ENCODE peak calls at places on chromosomes 13 and 19, in four cellular contexts. V is GM12878, J is K562, T is HepG2. G is an unnamed sample.

GRCh38 chr13:18959229-18959628 is 222.4 kb downstream of the TUBA3C start:
- DNase-seq in V (no peak), J (no peak), T (no peak), G (no peak)

GRCh38 chr19:2779121-2779740 is 3.8 kb downstream of the SGTA start:
- DNase-seq in V (no peak), J (no peak), T (no peak), G (no peak)

GRCh38 chr13:27128825-27129627 is 42.6 kb downstream of the USP12 start:
- DNase-seq in V (no peak), J (no peak), T (no peak), G (no peak)

GRCh38 chr19:15869873-15870272 is 28.0 kb downstream of the CYP4F2 start:
- DNase-seq in V (no peak), J (no peak), T (no peak), G (no peak)

GRCh38 chr19:35628264-35628564 is 622 bp upstream of the RBM42 start:
- DNase-seq in V (no peak), J (no peak), T (no peak), G (no peak)

GRCh38 chr13:33697936-33698335 is 120.0 kb upstream of the RFC3 start:
- DNase-seq in V (no peak), J (no peak), T (no peak), G (no peak)

GRCh38 chr19:16095071-16095571 is 16.6 kb upstream of the RAB8A start:
- DNase-seq in V (no peak), J (no peak), T (no peak), G (no peak)

GRCh38 chr13:100454876-100455275 is 133.7 kb downstream of the GGACT start:
- DNase-seq in V (no peak), J (no peak), T (no peak), G (no peak)

GRCh38 chr19:9702186-9702585 is 27.3 kb upstream of the ZNF562 start:
- DNase-seq in V (no peak), J (no peak), T (no peak), G (no peak)

GRCh38 chr13:85148009-85148408 is 651.2 kb downstream of the SLITRK6 start:
- DNase-seq in V (no peak), J (no peak), T (peak; percentile 1), G (peak; percentile 24)

GRCh38 chr13:34340534-34340933 is 522.6 kb downstream of the RFC3 start:
- DNase-seq in V (no peak), J (no peak), T (no peak), G (no peak)

GRCh38 chr13:74930402-74931165 is 551.4 kb downstream of the TBC1D4 start:
- DNase-seq in V (no peak), J (no peak), T (no peak), G (no peak)

GRCh38 chr13:32878172-32878571 is 138.1 kb upstream of the KL start:
- DNase-seq in V (no peak), J (no peak), T (no peak), G (no peak)

GRCh38 chr19:39470724-39471339 is 9.8 kb upstream of the TIMM50 start:
- DNase-seq in V (no peak), J (no peak), T (no peak), G (no peak)

GRCh38 chr13:23786607-23787006 is 102.6 kb downstream of the MIPEP start:
- DNase-seq in V (no peak), J (no peak), T (no peak), G (no peak)

GRCh38 chr13:81697826-81698225 is 1356.9 kb upstream of the SPRY2 start:
- DNase-seq in V (no peak), J (no peak), T (no peak), G (no peak)

GRCh38 chr19:56543776-56544175 is 5.0 kb downstream of the ZFP28 start:
- DNase-seq in V (no peak), J (no peak), T (no peak), G (no peak)

GRCh38 chr19:55703790-55704215 is 28.8 kb downstream of the EPN1 start:
- DNase-seq in V (no peak), J (peak; percentile 78), T (no peak), G (peak; percentile 86)

GRCh38 chr13:25802579-25802978 is 249.2 kb downstream of the SHISA2 start:
- DNase-seq in V (no peak), J (no peak), T (no peak), G (no peak)

GRCh38 chr13:35389535-35389934 is 87.0 kb downstream of the MAB21L1 start:
- DNase-seq in V (no peak), J (no peak), T (no peak), G (no peak)

GRCh38 chr19:18401580-18402112 is 4.2 kb upstream of the LRRC25 start:
- DNase-seq in V (no peak), J (peak; percentile 63), T (peak; percentile 76), G (peak; percentile 81)

GRCh38 chr13:97327521-97328221 is 105.5 kb downstream of the MBNL2 start:
- DNase-seq in V (no peak), J (peak; percentile 16), T (no peak), G (no peak)

GRCh38 chr13:28744656-28745055 is 25.9 kb upstream of the SLC46A3 start:
- DNase-seq in V (no peak), J (no peak), T (no peak), G (no peak)

GRCh38 chr13:97798836-97799235 is 154.6 kb upstream of the IPO5 start:
- DNase-seq in V (no peak), J (no peak), T (no peak), G (no peak)

GRCh38 chr19:55229789-55230182 is 1.2 kb upstream of the TMEM86B start:
- DNase-seq in V (no peak), J (no peak), T (no peak), G (no peak)

GRCh38 chr19:7907544-7907943 is 3.9 kb downstream of the MAP2K7 start:
- DNase-seq in V (no peak), J (no peak), T (no peak), G (no peak)

GRCh38 chr19:16367269-16367683 is 42.6 kb downstream of the KLF2 start:
- DNase-seq in V (peak; percentile 90), J (no peak), T (no peak), G (no peak)

GRCh38 chr19:39858541-39858940 is 12.4 kb upstream of the FBL start:
- DNase-seq in V (no peak), J (peak; percentile 71), T (peak; percentile 35), G (peak; percentile 85)

GRCh38 chr13:32659736-32660135 is 73.5 kb downstream of the PDS5B start:
- DNase-seq in V (no peak), J (no peak), T (no peak), G (no peak)

GRCh38 chr13:34256236-34256635 is 438.3 kb downstream of the RFC3 start:
- DNase-seq in V (no peak), J (no peak), T (no peak), G (no peak)

GRCh38 chr13:114112231-114112825 is 20.1 kb downstream of the RASA3 start:
- DNase-seq in V (no peak), J (no peak), T (no peak), G (no peak)

GRCh38 chr13:76965759-76966421 is 17.6 kb downstream of the ACOD1 start:
- DNase-seq in V (no peak), J (no peak), T (no peak), G (no peak)

GRCh38 chr13:62294210-62294609 is 878.6 kb upstream of the PCDH20 start:
- DNase-seq in V (no peak), J (no peak), T (no peak), G (no peak)

GRCh38 chr13:113448885-113449692 is 4.2 kb downstream of the ADPRHL1 start:
- DNase-seq in V (peak; percentile 4), J (peak; percentile 74), T (peak; percentile 91), G (no peak)

GRCh38 chr19:16068696-16069259 is 7.5 kb upstream of the TPM4 start:
- DNase-seq in V (no peak), J (no peak), T (no peak), G (no peak)

GRCh38 chr19:4951671-4952070 is 17.2 kb upstream of the KDM4B start:
- DNase-seq in V (no peak), J (no peak), T (no peak), G (no peak)

GRCh38 chr13:80462567-80462966 is 121.6 kb upstream of the SPRY2 start:
- DNase-seq in V (no peak), J (no peak), T (no peak), G (no peak)
- TF ChIP-seq JUNB in V (no peak), J (no peak), T (no peak), G (no peak)

DNA sequence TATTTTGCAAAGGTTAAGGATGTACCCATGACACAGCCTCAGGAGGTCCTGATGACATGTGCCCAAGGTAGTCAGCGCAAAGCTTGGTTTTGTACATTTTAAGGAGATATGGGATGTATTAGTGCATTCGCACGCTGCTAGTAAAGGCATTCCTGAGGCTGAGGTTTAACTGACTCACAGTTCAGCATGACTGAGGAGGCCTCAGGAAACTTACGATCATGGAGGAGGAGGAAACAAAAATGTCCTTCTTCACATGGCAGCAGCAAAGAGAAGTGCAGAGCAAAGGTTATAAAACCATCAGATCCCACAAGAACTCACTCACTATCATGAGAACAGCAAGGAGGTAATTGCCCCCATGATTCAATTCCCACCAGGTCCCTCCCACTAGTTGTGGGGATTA is 1017.4 kb downstream of the EFNB2 start:
- DNase-seq in V (no peak), J (no peak), T (no peak), G (no peak)
- TF ChIP-seq CTCF in V (no peak), J (no peak), T (no peak), G (no peak)

GRCh38 chr19:34577531-34578101 is 96.1 kb downstream of the WTIP start:
- DNase-seq in V (no peak), J (no peak), T (no peak), G (peak; percentile 64)
- TF ChIP-seq EZH2 in V (no peak), J (no peak), T (no peak), G (no peak)

DNA sequence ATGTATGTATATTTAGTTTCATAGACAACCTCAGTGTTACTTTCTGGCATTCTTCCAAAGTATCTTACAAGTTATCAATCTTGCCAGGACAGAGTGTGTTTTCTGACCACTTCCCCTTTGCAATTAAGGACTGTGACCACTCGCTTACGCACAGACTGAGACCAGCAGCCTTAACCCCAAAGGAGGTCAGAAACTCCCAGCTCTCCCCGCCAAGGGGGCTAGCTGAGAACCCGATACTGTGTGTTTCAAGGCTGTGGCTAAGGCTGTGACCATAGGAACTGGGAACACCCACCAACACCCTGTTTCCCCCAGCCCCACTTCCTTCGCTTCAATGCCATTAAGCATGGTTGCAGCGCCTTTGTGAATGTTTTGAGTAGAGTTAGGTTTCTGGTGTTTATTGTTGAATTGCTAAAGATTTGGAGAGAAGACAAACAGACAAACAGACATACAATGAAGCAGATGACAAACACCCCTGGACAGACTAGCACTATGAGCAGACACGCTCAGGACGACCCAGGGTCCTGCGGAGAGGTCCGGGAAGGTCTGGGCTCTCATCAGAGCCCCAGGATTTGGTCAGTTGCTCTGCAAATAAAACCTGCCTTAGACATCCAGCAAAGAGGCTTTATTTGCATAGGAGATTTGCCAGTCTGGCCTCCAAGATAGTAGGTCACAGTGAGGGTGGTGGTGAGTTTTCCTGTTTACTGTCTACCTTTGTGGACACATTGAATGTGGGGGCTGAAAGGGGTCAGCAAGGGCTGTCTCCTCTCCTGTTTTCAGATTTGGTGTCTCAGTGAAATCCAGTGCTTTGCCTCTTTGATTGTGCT is 25.0 kb upstream of the TNFSF11 start:
- DNase-seq in V (peak; percentile 98), J (peak; percentile 7), T (no peak), G (no peak)
- TF ChIP-seq JUNB in V (peak; percentile 28), J (no peak), T (no peak), G (no peak)